ENCODE peak calls at places on chromosome 15, in nine cellular contexts. G is tibial artery, O is transverse colon, C is fibroblast of lung, B is H1, A is fibroblast of the aortic adventitia, D is psoas muscle, K is neural progenitor cell, M is mammary epithelial cell. V is an unnamed sample.

GRCh38 chr15:48447058-48447457 is 115.8 kb downstream of the DUT start:
- DNase-seq in C (no peak), B (no peak), O (no peak), D (no peak), A (no peak), M (peak), G (no peak), K (no peak), V (peak)

GRCh38 chr15:77533986-77534385 is 98.7 kb downstream of the LINGO1 start:
- DNase-seq in D (no peak), G (no peak), K (no peak), B (no peak), M (no peak), O (no peak), C (no peak), A (no peak), V (no peak)

GRCh38 chr15:62740141-62741004 is 302.2 kb upstream of the TPM1 start:
- DNase-seq in D (no peak), O (no peak), B (no peak), C (peak), A (peak), K (no peak), G (no peak), M (no peak), V (no peak)

GRCh38 chr15:36177590-36178281 is 401.7 kb upstream of the CDIN1 start:
- DNase-seq in D (no peak), G (no peak), C (peak), M (no peak), O (no peak), K (no peak), B (no peak), A (no peak), V (peak)

GRCh38 chr15:35130245-35130644 is 45.1 kb upstream of the NANOGP8 start:
- DNase-seq in M (no peak), D (no peak), K (no peak), B (no peak), O (no peak), A (no peak), C (no peak), G (no peak), V (no peak)

GRCh38 chr15:38389924-38390542 is 63.9 kb upstream of the FAM98B start:
- DNase-seq in K (peak), O (peak), B (peak), C (peak), A (peak), G (peak), M (peak), D (peak), V (peak)

GRCh38 chr15:43514241-43515057 is 3.0 kb upstream of the MAP1A start:
- DNase-seq in G (peak), O (peak), C (peak), K (peak), M (no peak), B (peak), A (peak), D (peak), V (no peak)

GRCh38 chr15:92667291-92667904 is 11.8 kb upstream of the FAM174B start:
- DNase-seq in D (no peak), C (no peak), O (no peak), A (no peak), K (no peak), G (no peak), B (no peak), M (no peak), V (no peak)

GRCh38 chr15:49964071-49964470 is 155.0 kb downstream of the ATP8B4 start:
- DNase-seq in O (no peak), C (no peak), B (no peak), K (no peak), G (no peak), M (no peak), D (no peak), A (peak), V (no peak)

GRCh38 chr15:26095710-26096330 is 232.7 kb upstream of the ATP10A start:
- DNase-seq in K (peak), C (no peak), G (no peak), M (no peak), D (no peak), A (no peak), O (no peak), B (peak), V (no peak)

GRCh38 chr15:81069356-81069755 is 64.7 kb upstream of the CFAP161 start:
- DNase-seq in O (no peak), K (peak), B (peak), A (no peak), D (no peak), M (no peak), C (no peak), G (no peak), V (no peak)

GRCh38 chr15:57432141-57432701 is 55.9 kb downstream of the CGNL1 start:
- DNase-seq in C (peak), O (no peak), D (no peak), G (peak), M (no peak), A (peak), K (no peak), B (peak), V (peak)

GRCh38 chr15:22933641-22934061 is 46.5 kb downstream of the CYFIP1 start:
- DNase-seq in M (no peak), K (no peak), O (no peak), A (no peak), D (no peak), B (no peak), C (peak), G (no peak), V (peak)

GRCh38 chr15:53457479-53457878 is 302.0 kb downstream of the WDR72 start:
- DNase-seq in G (no peak), O (no peak), C (no peak), D (no peak), M (no peak), B (no peak), K (no peak), A (no peak), V (no peak)

GRCh38 chr15:85875756-85876155 is 81.0 kb upstream of the KLHL25 start:
- DNase-seq in G (no peak), M (no peak), K (no peak), O (no peak), B (no peak), D (no peak), A (no peak), C (no peak), V (no peak)

GRCh38 chr15:100309109-100309983 is 32.4 kb downstream of the ADAMTS17 start:
- DNase-seq in K (no peak), D (no peak), B (no peak), C (no peak), G (no peak), O (no peak), A (no peak), M (no peak), V (no peak)

GRCh38 chr15:74529911-74530310 is 11.1 kb upstream of the ARID3B start:
- DNase-seq in D (no peak), G (no peak), B (no peak), O (no peak), K (no peak), A (peak), C (peak), M (peak), V (peak)

GRCh38 chr15:81400640-81401236 is 26.7 kb upstream of the TMC3 start:
- DNase-seq in G (no peak), O (no peak), D (no peak), M (peak), C (peak), K (peak), B (no peak), A (peak), V (peak)

GRCh38 chr15:94840794-94841587 is 609.6 kb downstream of the MCTP2 start:
- DNase-seq in D (no peak), M (peak), K (no peak), C (peak), A (peak), B (no peak), O (peak), G (peak), V (peak)

GRCh38 chr15:78509726-78510312 is 2.4 kb downstream of the HYKK start:
- DNase-seq in O (no peak), D (no peak), B (no peak), M (no peak), G (no peak), K (no peak), C (no peak), A (no peak), V (no peak)

GRCh38 chr15:25933456-25934158 is 70.5 kb upstream of the ATP10A start:
- DNase-seq in B (peak), O (peak), A (peak), K (peak), G (peak), M (no peak), C (peak), D (peak), V (peak)

GRCh38 chr15:41018534-41018933 is 65.3 kb downstream of the CHAC1 start:
- DNase-seq in B (no peak), A (peak), O (peak), K (peak), C (peak), G (no peak), D (no peak), M (peak), V (peak)
- TF ChIP-seq CTCF in B (peak), A (peak), O (peak), K (peak), C (peak), G (peak), D (peak), M (no peak), V (peak)

GRCh38 chr15:40105517-40106202 is 3.0 kb downstream of the BMF start:
- DNase-seq in B (no peak), D (no peak), C (no peak), M (no peak), O (no peak), G (no peak), A (no peak), K (no peak), V (no peak)
- H3K4me3 ChIP-seq in B (no peak), D (no peak), C (no peak), M (no peak), O (no peak), G (no peak), A (no peak), K (no peak), V (no peak)

GRCh38 chr15:72784233-72784876 is 797 bp upstream of the ADPGK start:
- DNase-seq in M (peak), C (peak), B (peak), K (peak), D (no peak), G (no peak), O (no peak), A (peak), V (peak)
- TF ChIP-seq CTCF in M (peak), C (peak), B (peak), K (peak), D (peak), G (peak), O (peak), A (peak), V (peak)

GRCh38 chr15:96043586-96044171 is 286.8 kb upstream of the NR2F2 start:
- DNase-seq in O (no peak), G (no peak), D (no peak), C (no peak), B (no peak), K (peak), A (no peak), M (no peak), V (no peak)

GRCh38 chr15:96041982-96042733 is 288.3 kb upstream of the NR2F2 start:
- DNase-seq in G (no peak), K (no peak), M (no peak), B (no peak), O (no peak), A (no peak), C (no peak), D (no peak), V (no peak)

GRCh38 chr15:96046620-96047240 is 283.8 kb upstream of the NR2F2 start:
- DNase-seq in O (no peak), C (peak), M (no peak), D (no peak), G (no peak), K (no peak), B (no peak), A (no peak), V (no peak)

GRCh38 chr15:96038650-96039049 is 291.9 kb upstream of the NR2F2 start:
- DNase-seq in A (peak), C (peak), K (no peak), G (no peak), M (no peak), B (no peak), D (no peak), O (no peak), V (no peak)

DNA sequence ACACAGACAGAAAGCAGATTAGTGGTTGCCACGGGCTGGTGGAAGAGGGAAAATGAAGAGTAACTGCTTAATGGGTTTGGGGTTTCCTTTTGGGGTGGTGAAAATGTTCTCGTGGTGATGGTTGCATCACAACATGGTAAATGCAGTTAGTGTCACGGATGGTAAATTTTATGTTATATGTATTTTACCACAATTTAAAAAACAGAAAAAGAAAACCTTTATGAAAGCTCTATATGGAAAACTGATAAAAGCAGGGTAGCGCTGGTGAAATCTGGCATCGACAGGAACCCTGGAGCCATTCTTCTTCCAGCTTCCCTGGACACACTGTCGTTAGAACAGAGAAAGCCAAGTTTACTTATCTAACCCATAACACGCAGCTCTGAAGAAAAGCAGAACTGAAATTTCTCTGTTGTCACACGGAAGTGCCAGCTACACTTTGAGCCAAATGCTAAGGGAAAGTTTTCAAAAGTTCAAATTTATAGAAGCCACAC is 287.7 kb upstream of the NR2F2 start:
- DNase-seq in C (no peak), M (no peak), D (no peak), B (no peak), G (no peak), K (no peak), A (peak), O (no peak), V (no peak)
- H3K4me3 ChIP-seq in C (no peak), M (no peak), D (no peak), B (no peak), G (no peak), K (no peak), A (no peak), O (no peak), V (no peak)

GRCh38 chr15:89662893-89663673 is 7.8 kb upstream of the KIF7 start:
- DNase-seq in D (peak), O (peak), A (peak), B (no peak), C (peak), M (peak), K (no peak), G (peak), V (peak)
- TF ChIP-seq CTCF in D (no peak), O (peak), A (peak), B (no peak), C (no peak), M (no peak), K (no peak), G (no peak), V (no peak)

GRCh38 chr15:52020253-52021085 is 1.4 kb downstream of the MAPK6 start:
- DNase-seq in B (no peak), D (no peak), G (no peak), O (no peak), M (no peak), K (no peak), C (peak), A (peak), V (no peak)

GRCh38 chr15:52021128-52021671 is 2.2 kb downstream of the MAPK6 start:
- DNase-seq in D (no peak), G (peak), C (peak), B (no peak), A (peak), M (peak), K (peak), O (peak), V (peak)

GRCh38 chr15:52018244-52018643 is 775 bp upstream of the MAPK6 start:
- DNase-seq in O (no peak), G (no peak), A (no peak), M (no peak), K (no peak), C (peak), D (no peak), B (no peak), V (no peak)

GRCh38 chr15:52019394-52020252 is 604 bp downstream of the MAPK6 start:
- DNase-seq in D (peak), K (peak), C (peak), A (peak), B (peak), M (peak), O (peak), G (peak), V (peak)

DNA sequence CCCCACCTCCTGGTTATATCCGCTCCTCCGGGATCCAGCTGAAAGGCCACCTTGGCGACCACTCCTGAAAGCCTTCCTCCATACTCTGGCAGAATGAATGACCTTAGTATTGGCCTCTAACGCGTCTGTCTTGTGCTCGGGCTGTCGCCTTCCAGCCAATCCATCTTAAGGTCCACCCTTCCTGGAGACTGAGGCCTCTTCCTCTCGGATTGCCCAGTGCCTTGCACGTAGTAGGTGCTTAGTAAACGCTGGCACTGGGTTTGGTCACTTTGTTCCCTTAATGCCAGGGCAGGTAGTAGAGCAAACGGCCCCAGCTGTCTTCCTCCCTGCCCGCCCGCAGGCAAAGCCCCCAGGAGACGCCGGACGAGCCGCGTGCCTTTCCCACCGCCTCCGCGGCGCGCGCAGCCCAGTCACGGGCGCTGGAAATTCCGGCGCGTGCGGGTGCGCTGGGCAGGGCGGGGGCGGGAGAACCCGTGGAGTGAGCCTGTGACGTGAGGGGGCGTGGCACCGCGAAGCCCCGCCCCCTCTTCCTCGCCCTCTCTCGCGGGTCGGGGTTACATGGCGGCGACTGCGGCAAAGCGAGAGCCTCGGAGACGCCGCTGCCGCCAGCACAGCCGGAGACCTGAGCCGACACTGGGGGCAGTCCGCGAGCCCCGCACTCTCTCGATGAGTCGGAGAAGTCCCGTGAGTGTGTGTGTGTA is at the start of gene MAPK6:
- DNase-seq in B (peak), G (peak), M (peak), K (peak), C (peak), A (peak), D (peak), O (peak), V (peak)
- H3K4me3 ChIP-seq in B (peak), G (peak), M (peak), K (peak), C (peak), A (peak), D (peak), O (peak), V (peak)

DNA sequence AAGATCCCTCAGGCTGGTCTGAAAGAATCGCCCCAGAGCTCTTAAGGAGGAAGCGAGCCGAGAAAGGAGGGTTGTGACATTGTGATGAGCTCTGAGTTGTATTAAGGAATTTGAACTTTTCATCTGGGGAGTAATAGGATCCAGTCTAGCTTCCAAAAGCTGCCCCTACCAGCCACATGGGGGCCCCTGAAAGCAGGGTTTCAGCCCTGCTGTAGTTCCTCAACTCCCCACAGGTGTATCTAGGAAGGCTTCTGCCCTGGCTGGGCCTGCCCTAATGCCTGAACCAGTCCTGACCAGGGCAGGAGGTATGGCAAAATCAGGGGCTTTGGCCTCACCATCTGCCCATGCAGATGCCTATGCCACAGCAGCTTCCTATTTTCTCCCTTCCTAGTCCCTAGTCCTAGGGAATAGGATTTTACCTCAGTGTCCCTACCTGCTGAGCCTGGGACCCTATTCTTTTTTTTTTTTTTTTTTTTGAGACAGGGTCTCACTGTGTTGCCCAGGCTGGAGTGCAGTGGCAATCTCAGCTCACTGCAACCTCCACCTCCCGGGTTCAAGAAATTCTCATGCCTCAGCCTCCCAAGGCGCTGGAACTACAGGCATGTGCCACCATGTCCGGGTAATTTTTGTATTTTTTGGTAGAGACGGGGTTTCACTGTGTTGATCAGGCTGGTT is 5.0 kb upstream of the AP3S2 start:
- DNase-seq in O (peak), K (peak), D (peak), C (peak), B (peak), G (no peak), M (peak), A (peak), V (peak)
- TF ChIP-seq CTCF in O (peak), K (peak), D (peak), C (peak), B (peak), G (peak), M (peak), A (peak), V (peak)

GRCh38 chr15:58551764-58552504 is 120.1 kb downstream of the LIPC start:
- DNase-seq in D (no peak), A (peak), O (peak), C (peak), M (peak), K (no peak), G (no peak), B (no peak), V (peak)
- H3K4me3 ChIP-seq in D (no peak), A (no peak), O (no peak), C (peak), M (no peak), K (no peak), G (peak), B (no peak), V (no peak)

GRCh38 chr15:87628311-87628710 is 628.2 kb downstream of the NTRK3 start:
- DNase-seq in O (no peak), C (no peak), A (no peak), B (no peak), G (no peak), M (no peak), D (no peak), K (no peak), V (no peak)

GRCh38 chr15:87620393-87620792 is 636.1 kb downstream of the NTRK3 start:
- DNase-seq in A (no peak), G (no peak), D (no peak), O (no peak), C (peak), M (peak), K (no peak), B (no peak), V (no peak)

GRCh38 chr15:87626835-87627234 is 629.7 kb downstream of the NTRK3 start:
- DNase-seq in B (no peak), G (no peak), A (no peak), O (no peak), M (no peak), K (no peak), C (no peak), D (no peak), V (no peak)

GRCh38 chr15:87619161-87619960 is 637.2 kb downstream of the NTRK3 start:
- DNase-seq in A (peak), K (no peak), O (no peak), B (no peak), C (peak), M (peak), G (peak), D (no peak), V (no peak)

GRCh38 chr15:87623832-87624231 is 632.7 kb downstream of the NTRK3 start:
- DNase-seq in A (no peak), D (no peak), B (peak), O (no peak), K (peak), G (no peak), M (no peak), C (no peak), V (peak)
- TF ChIP-seq CTCF in A (no peak), D (no peak), B (peak), O (no peak), K (peak), G (no peak), M (peak), C (no peak), V (peak)

V was measured in epithelial cell of esophagus.